ENCODE peak calls at places on chromosomes 1 and 21, in eight cellular contexts. X is OCI-LY7, P is GM23338, O is GM23248, Q is hepatocyte, B is neural progenitor cell, F is SK-N-SH, T is HCT116. W is an unnamed sample.

GRCh38 chr1:54409156-54410142 is 3.3 kb upstream of the SSBP3 start:
- DNase-seq in Q (no peak), O (no peak), T (no peak), B (no peak), F (no peak), P (no peak), X (peak; percentile 60), W (no peak)

GRCh38 chr1:164581762-164582161 is 22.8 kb downstream of the PBX1 start:
- DNase-seq in B (no peak), T (no peak), F (no peak), O (no peak), Q (no peak), X (no peak), P (no peak), W (no peak)

GRCh38 chr1:9687120-9687875 is 35.8 kb downstream of the PIK3CD start:
- DNase-seq in O (peak; percentile 69), P (peak; percentile 84), X (peak; percentile 82), T (no peak), F (peak; percentile 92), B (peak; percentile 89), Q (peak; percentile 84), W (peak; percentile 74)

GRCh38 chr1:244012232-244012631 is 38.9 kb upstream of the ZBTB18 start:
- DNase-seq in X (no peak), Q (no peak), T (no peak), F (no peak), B (peak; percentile 31), O (peak; percentile 83), P (peak; percentile 52), W (peak; percentile 97)

GRCh38 chr21:35142036-35142825 is 93.1 kb upstream of the RUNX1 start:
- DNase-seq in B (no peak), O (no peak), F (no peak), P (no peak), X (no peak), Q (no peak), T (no peak), W (no peak)

GRCh38 chr1:32266926-32267645 is 16.0 kb downstream of the LCK start:
- DNase-seq in Q (no peak), F (no peak), P (no peak), O (peak; percentile 42), T (no peak), X (peak; percentile 60), B (no peak), W (no peak)

GRCh38 chr1:152111515-152111968 is 3.7 kb downstream of the TCHH start:
- DNase-seq in O (peak; percentile 63), B (peak; percentile 48), T (no peak), F (no peak), Q (peak; percentile 10), P (peak; percentile 77), X (no peak), W (no peak)

GRCh38 chr21:37257526-37257966 is 9.6 kb downstream of the VPS26C start:
- DNase-seq in X (no peak), Q (no peak), O (peak; percentile 64), P (peak; percentile 61), F (peak; percentile 74), T (no peak), B (no peak), W (peak; percentile 47)

GRCh38 chr1:147292635-147293251 is 50.3 kb downstream of the CHD1L start:
- DNase-seq in T (no peak), F (no peak), P (no peak), O (peak; percentile 98), B (no peak), Q (no peak), X (no peak), W (peak; percentile 81)

GRCh38 chr21:15301736-15302135 is 236.9 kb upstream of the NRIP1 start:
- DNase-seq in F (no peak), B (no peak), P (no peak), X (no peak), T (no peak), O (peak; percentile 48), Q (no peak), W (peak; percentile 24)

GRCh38 chr1:154730986-154731489 is 123.1 kb upstream of the ADAR start:
- DNase-seq in F (no peak), P (peak; percentile 26), O (peak; percentile 83), X (no peak), B (no peak), Q (no peak), T (no peak), W (no peak)

GRCh38 chr21:29647353-29647781 is 292.4 kb downstream of the GRIK1 start:
- DNase-seq in P (no peak), X (no peak), T (no peak), Q (peak; percentile 16), O (no peak), F (no peak), B (no peak), W (no peak)

GRCh38 chr1:235415008-235415904 is 48.0 kb downstream of the TBCE start:
- DNase-seq in B (peak; percentile 82), O (peak; percentile 90), F (peak; percentile 73), T (peak; percentile 59), X (peak; percentile 77), Q (peak; percentile 82), P (peak; percentile 87), W (peak; percentile 71)

GRCh38 chr1:24584103-24584764 is 28.3 kb downstream of the NCMAP start:
- DNase-seq in P (no peak), Q (no peak), X (no peak), F (no peak), B (no peak), T (no peak), O (no peak), W (no peak)

GRCh38 chr1:160127381-160127780 is 11.8 kb downstream of the ATP1A2 start:
- DNase-seq in B (no peak), Q (no peak), T (no peak), O (no peak), X (no peak), P (no peak), F (no peak), W (no peak)

GRCh38 chr1:59329412-59330053 is 32.6 kb downstream of the FGGY start:
- DNase-seq in T (no peak), P (peak; percentile 16), B (no peak), O (no peak), X (no peak), Q (no peak), F (no peak), W (no peak)

GRCh38 chr21:26982767-26983166 is 15.9 kb upstream of the ADAMTS5 start:
- DNase-seq in P (peak; percentile 3), F (no peak), O (peak; percentile 70), Q (no peak), B (no peak), X (no peak), T (no peak), W (peak; percentile 75)

GRCh38 chr21:46441331-46441730 is 17.4 kb upstream of the DIP2A start:
- DNase-seq in O (no peak), Q (no peak), P (no peak), T (no peak), B (no peak), X (no peak), F (no peak), W (no peak)

GRCh38 chr1:8474369-8474768 is 156.5 kb downstream of the SLC45A1 start:
- DNase-seq in F (no peak), X (no peak), O (no peak), Q (no peak), T (no peak), B (no peak), P (no peak), W (no peak)
- TF ChIP-seq EZH2phosphoT487 in F (no peak), X (no peak), O (no peak), Q (no peak), T (no peak), B (no peak), P (no peak), W (no peak)

DNA sequence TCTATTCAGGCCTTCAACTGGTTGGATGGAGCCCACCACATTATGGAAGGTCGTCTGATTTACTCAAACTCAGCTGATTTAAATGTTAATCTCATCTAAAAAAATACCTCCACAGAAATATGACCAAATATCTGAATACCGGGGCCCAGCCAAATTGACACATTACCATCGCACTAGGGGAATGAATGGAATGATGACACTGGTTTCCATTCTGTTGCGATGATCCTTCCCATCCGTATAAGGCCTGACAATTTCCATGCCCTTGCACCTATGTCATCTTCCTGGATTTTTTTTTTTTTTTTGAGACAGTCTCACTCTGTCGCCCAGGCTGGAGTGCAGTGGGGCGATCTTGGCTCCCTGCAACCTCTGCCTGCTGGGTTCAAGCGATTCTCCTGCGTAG is 397.5 kb downstream of the KIF26B start:
- DNase-seq in Q (no peak), P (no peak), O (no peak), B (no peak), X (no peak), T (no peak), F (no peak), W (no peak)
- TF ChIP-seq EZH2phosphoT487 in Q (no peak), P (no peak), O (no peak), B (no peak), X (no peak), T (no peak), F (no peak), W (no peak)

GRCh38 chr1:22662986-22663408 is 10.0 kb downstream of the C1QB start:
- DNase-seq in Q (no peak), X (no peak), P (no peak), F (no peak), T (no peak), B (no peak), O (no peak), W (no peak)

GRCh38 chr1:22662318-22662717 is 9.3 kb downstream of the C1QB start:
- DNase-seq in X (peak; percentile 51), T (peak; percentile 76), O (no peak), P (peak; percentile 80), Q (no peak), F (peak; percentile 67), B (peak; percentile 79), W (peak; percentile 28)

GRCh38 chr1:22661880-22662279 is 8.8 kb downstream of the C1QB start:
- DNase-seq in P (no peak), Q (no peak), F (no peak), X (no peak), O (no peak), T (no peak), B (no peak), W (no peak)

GRCh38 chr1:22670352-22670964 is 17.4 kb downstream of the C1QB start:
- DNase-seq in X (no peak), O (no peak), T (no peak), F (no peak), B (no peak), P (peak; percentile 21), Q (no peak), W (no peak)

GRCh38 chr1:22665752-22666151 is 12.7 kb downstream of the C1QB start:
- DNase-seq in Q (peak; percentile 57), P (peak; percentile 80), F (peak; percentile 77), B (peak; percentile 80), T (peak; percentile 24), X (no peak), O (peak; percentile 49), W (peak; percentile 42)
- TF ChIP-seq EZH2phosphoT487 in Q (no peak), P (no peak), F (no peak), B (no peak), T (no peak), X (no peak), O (no peak), W (no peak)

DNA sequence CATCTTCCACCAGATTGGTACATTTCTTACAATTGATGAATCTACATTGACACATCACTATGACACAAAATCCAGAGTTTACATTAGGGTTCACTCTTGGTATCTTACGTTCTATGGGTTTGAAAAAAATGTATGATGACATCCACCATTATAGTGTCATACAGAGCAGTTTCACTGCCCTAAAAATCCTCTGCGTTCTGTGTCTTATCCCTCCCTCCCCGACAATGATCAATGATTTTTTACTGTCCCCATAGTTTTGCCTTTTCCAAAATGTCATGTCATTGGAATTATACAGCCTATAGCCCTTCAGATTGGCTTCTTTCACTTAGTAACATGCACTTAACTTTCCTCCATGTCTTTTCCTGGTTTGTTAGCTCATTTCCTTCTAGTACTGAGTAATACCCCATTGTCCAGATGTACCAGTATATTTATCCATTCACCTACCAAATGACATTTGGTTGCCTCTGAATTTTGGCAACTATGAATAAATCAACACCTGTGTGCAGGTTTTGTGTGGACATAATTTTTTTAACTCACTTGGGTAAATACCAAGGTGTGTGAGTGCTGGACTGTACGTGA is 80.9 kb upstream of the CDC42BPA start:
- DNase-seq in X (no peak), Q (no peak), P (no peak), O (no peak), F (no peak), B (no peak), T (no peak), W (no peak)
- TF ChIP-seq EZH2phosphoT487 in X (no peak), Q (no peak), P (no peak), O (no peak), F (no peak), B (no peak), T (no peak), W (no peak)

W was measured in PC-3.